ENCODE peak calls at places on chromosomes 16 and 17, in four cellular contexts. F, Z, G and V are unnamed samples.

GRCh38 chr17:5683241-5683640 is 98.9 kb upstream of the NLRP1 start:
- DNase-seq in F (no peak), Z (no peak), G (no peak), V (no peak)

GRCh38 chr17:28395426-28395825 is 10.6 kb downstream of the SLC46A1 start:
- DNase-seq in F (no peak), Z (no peak), G (no peak), V (no peak)

GRCh38 chr17:73942668-73943415 is 260.6 kb upstream of the RPL38 start:
- DNase-seq in F (no peak), Z (no peak), G (no peak), V (no peak)

GRCh38 chr17:43909537-43910231 is 2.3 kb upstream of the MPP2 start:
- DNase-seq in F (no peak), Z (no peak), G (no peak), V (no peak)

GRCh38 chr17:42844271-42844670 is at the start of gene AOC2:
- DNase-seq in F (no peak), Z (no peak), G (no peak), V (no peak)

GRCh38 chr16:57187508-57187854 is 1.4 kb downstream of the RSPRY1 start:
- DNase-seq in F (peak), Z (no peak), G (peak), V (no peak)

GRCh38 chr17:78737332-78737731 is 44.7 kb downstream of the CYTH1 start:
- DNase-seq in F (no peak), Z (no peak), G (peak), V (no peak)

GRCh38 chr17:45371414-45372324 is 54.8 kb upstream of the MAP3K14 start:
- DNase-seq in F (peak), Z (no peak), G (no peak), V (peak)

GRCh38 chr17:33057564-33057963 is 65.9 kb downstream of the SPACA3 start:
- DNase-seq in F (no peak), Z (no peak), G (no peak), V (no peak)

GRCh38 chr17:16515933-16516332 is 23.9 kb upstream of the LRRC75A start:
- DNase-seq in F (no peak), Z (no peak), G (no peak), V (no peak)

GRCh38 chr16:86889974-86890373 is 311.6 kb downstream of the FOXL1 start:
- DNase-seq in F (no peak), Z (no peak), G (no peak), V (no peak)

GRCh38 chr16:85833540-85833914 is 34.0 kb downstream of the COX4I1 start:
- DNase-seq in F (no peak), Z (no peak), G (no peak), V (no peak)

GRCh38 chr17:66713533-66714042 is 121.3 kb upstream of the CACNG5 start:
- DNase-seq in F (no peak), Z (peak), G (no peak), V (no peak)

GRCh38 chr16:4924593-4925378 is 12.2 kb downstream of the PPL start:
- DNase-seq in F (peak), Z (no peak), G (no peak), V (no peak)

DNA sequence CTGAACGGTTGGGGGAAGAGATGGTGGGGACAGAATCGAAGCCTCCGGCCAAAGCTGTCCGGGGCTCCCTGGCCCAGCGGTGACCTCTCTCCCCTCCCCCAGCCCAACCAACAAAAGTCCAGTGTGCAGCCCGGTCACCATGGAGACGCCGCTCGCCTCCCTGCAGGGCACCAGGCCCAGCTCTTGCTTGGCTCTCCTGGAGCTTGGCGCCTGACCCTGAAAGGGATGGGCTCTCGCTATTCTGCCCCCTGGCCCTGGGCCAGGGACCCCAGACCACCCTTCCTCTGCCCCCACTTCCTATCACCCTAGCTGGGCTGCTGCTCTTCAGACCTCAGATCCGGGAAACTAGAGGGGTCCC is 1.3 kb downstream of the METRN start:
- DNase-seq in F (peak), Z (no peak), G (peak), V (no peak)
- TF ChIP-seq FOXK2 in F (no peak), Z (no peak), G (no peak), V (no peak)

GRCh38 chr17:38852771-38853291 is 690 bp downstream of the RPL23 start:
- DNase-seq in F (no peak), Z (no peak), G (peak), V (no peak)
- TF ChIP-seq BHLHE40 in F (no peak), Z (no peak), G (no peak), V (no peak)

GRCh38 chr16:20624882-20625807 is 49.0 kb upstream of the ACSM2B start:
- DNase-seq in F (no peak), Z (no peak), G (no peak), V (no peak)

GRCh38 chr16:20622498-20622870 is 46.3 kb upstream of the ACSM2B start:
- DNase-seq in F (no peak), Z (no peak), G (no peak), V (no peak)

GRCh38 chr16:20624205-20624604 is 48.0 kb upstream of the ACSM2B start:
- DNase-seq in F (no peak), Z (no peak), G (no peak), V (no peak)

GRCh38 chr16:20626971-20627370 is 50.8 kb upstream of the ACSM2B start:
- DNase-seq in F (no peak), Z (no peak), G (no peak), V (no peak)

DNA sequence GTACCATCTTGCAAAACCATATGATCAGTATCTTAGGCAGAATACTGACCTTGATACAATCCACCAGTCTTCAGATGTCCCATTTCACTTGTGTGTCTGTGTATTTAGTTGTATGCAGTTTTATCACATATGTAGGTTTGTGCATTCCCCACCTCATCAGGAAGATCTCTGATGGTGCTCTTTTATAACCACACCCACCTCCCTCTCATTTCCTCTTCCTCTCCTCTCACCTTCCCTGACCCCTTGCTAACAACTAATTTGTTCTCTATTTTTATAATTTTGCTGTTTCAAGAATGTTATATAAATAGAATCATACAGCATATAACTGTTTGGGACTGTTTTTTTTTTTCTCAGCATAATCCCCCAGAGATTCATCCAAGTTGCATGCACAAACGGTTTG is 52.0 kb upstream of the ACSM2B start:
- DNase-seq in F (no peak), Z (no peak), G (no peak), V (no peak)
- TF ChIP-seq FOXK2 in F (no peak), Z (no peak), G (no peak), V (no peak)

GRCh38 chr16:55567382-55567781 is 898 bp downstream of the CAPNS2 start:
- DNase-seq in F (no peak), Z (no peak), G (no peak), V (no peak)

GRCh38 chr16:55570159-55570558 is 3.7 kb downstream of the CAPNS2 start:
- DNase-seq in F (no peak), Z (no peak), G (peak), V (no peak)

GRCh38 chr16:55569025-55569424 is 2.5 kb downstream of the CAPNS2 start:
- DNase-seq in F (no peak), Z (no peak), G (no peak), V (no peak)

GRCh38 chr16:55566432-55567175 is at the start of gene CAPNS2:
- DNase-seq in F (no peak), Z (no peak), G (no peak), V (no peak)

GRCh38 chr16:55568151-55568693 is 1.7 kb downstream of the CAPNS2 start:
- DNase-seq in F (no peak), Z (no peak), G (no peak), V (no peak)
- TF ChIP-seq BHLHE40 in F (no peak), Z (no peak), G (no peak), V (no peak)

DNA sequence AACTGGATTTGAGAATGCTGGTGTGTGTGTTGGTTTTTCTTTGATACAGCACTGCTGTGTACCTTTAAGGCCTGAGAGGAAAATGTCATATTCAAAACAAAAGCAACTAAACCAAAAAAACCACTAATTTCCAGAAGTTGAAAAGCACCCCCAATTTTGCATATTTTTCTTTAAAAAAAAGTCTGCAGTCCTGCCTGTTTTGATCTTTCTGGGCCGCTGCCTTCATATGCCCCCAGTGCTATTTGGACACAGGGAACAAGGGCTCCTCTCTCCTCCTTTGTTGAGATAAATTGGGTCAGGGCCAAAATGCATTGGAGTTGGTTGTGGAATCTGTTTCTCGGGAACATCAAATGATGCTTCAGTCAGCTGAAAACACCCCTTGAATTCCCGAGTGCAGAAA is 26.9 kb downstream of the GPT2 start:
- DNase-seq in F (no peak), Z (peak), G (no peak), V (no peak)
- TF ChIP-seq FOXK2 in F (no peak), Z (no peak), G (no peak), V (no peak)

GRCh38 chr16:69606985-69607384 is 41.2 kb downstream of the NFAT5 start:
- DNase-seq in F (no peak), Z (no peak), G (no peak), V (no peak)
- TF ChIP-seq BHLHE40 in F (no peak), Z (no peak), G (no peak), V (no peak)

GRCh38 chr17:1087381-1088241 is 90.7 kb downstream of the TIMM22 start:
- DNase-seq in F (no peak), Z (no peak), G (peak), V (peak)

GRCh38 chr17:1089915-1090314 is 89.9 kb downstream of the ABR start:
- DNase-seq in F (no peak), Z (no peak), G (no peak), V (no peak)

GRCh38 chr17:1091190-1091534 is 88.6 kb downstream of the ABR start:
- DNase-seq in F (no peak), Z (no peak), G (no peak), V (no peak)

GRCh38 chr17:1091885-1092284 is 87.9 kb downstream of the ABR start:
- DNase-seq in F (no peak), Z (no peak), G (no peak), V (no peak)

DNA sequence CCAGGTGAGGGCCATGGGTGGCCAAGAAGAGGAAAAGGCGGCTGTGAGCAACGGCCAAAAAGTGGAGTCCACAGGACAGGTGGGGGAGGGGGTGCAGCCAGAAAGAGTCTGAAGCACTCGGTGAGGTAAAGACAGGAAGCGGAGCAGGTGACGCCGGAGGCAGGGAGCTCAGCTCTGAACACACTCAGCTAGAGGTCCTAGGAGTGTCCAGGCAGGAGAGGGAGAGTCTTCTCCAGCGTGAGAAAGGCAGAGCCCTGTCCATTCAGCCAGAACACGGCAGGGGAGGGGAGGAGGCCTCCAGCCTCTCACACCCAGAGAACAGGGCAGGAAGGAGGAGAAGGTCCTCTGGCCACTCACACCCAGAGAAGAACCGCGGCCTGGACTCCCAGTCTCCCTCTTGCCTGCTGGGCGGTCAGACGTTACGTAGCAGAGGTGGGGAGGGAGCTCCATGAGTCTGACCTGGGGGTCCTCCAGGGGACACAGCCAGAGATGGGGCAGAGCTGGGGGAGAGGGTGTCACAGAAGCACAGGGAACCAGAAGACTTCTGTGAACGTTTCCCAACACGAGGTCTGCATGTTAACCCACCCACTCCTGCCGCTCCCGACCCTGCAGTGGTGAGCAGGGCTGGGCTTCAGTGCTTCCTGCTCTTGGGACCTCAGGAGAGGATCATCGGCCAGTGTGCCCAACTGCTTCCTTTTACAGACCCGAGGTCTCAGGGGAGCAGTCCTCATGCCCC is 89.2 kb downstream of the ABR start:
- DNase-seq in F (no peak), Z (no peak), G (no peak), V (no peak)
- TF ChIP-seq FOXK2 in F (no peak), Z (no peak), G (no peak), V (no peak)